ENCODE peak calls at places on chromosomes 11 and 22, in four cellular contexts. M, P, O and B are unnamed samples.

GRCh38 chr11:128735935-128736610 is 42.2 kb downstream of the FLI1 start:
- DNase-seq in P (no peak), O (no peak), M (no peak), B (no peak)

GRCh38 chr11:111793863-111794262 is 27.7 kb upstream of the PPP2R1B start:
- DNase-seq in M (no peak), O (peak; percentile 47), P (no peak), B (no peak)

GRCh38 chr11:13114566-13115465 is 105.7 kb downstream of the RASSF10 start:
- DNase-seq in M (no peak), O (no peak), P (peak; percentile 45), B (peak; percentile 61)

GRCh38 chr11:8336356-8337114 is 72.9 kb upstream of the LMO1 start:
- DNase-seq in P (no peak), M (no peak), O (no peak), B (no peak)

GRCh38 chr11:85540635-85541034 is 86.5 kb downstream of the DLG2 start:
- DNase-seq in O (no peak), M (no peak), P (no peak), B (no peak)

GRCh38 chr22:20186183-20186870 is 35.5 kb upstream of the CCDC188 start:
- DNase-seq in P (no peak), O (no peak), M (no peak), B (no peak)

GRCh38 chr22:22928666-22929380 is 41.2 kb downstream of the IGLL5 start:
- DNase-seq in P (no peak), M (no peak), O (peak; percentile 16), B (no peak)

GRCh38 chr11:74487875-74488274 is 5.6 kb downstream of the LIPT2 start:
- DNase-seq in P (no peak), O (no peak), M (no peak), B (no peak)

GRCh38 chr11:73205666-73206343 is 12.3 kb upstream of the P2RY2 start:
- DNase-seq in M (no peak), O (no peak), P (no peak), B (no peak)

GRCh38 chr22:32911526-32911925 is 110.0 kb downstream of the TIMP3 start:
- DNase-seq in P (no peak), M (no peak), O (no peak), B (no peak)

GRCh38 chr11:128867277-128867676 is at the start of gene KCNJ1:
- DNase-seq in P (no peak), M (no peak), O (no peak), B (no peak)

GRCh38 chr11:34380696-34381095 is 22.9 kb upstream of the ABTB2 start:
- DNase-seq in O (peak; percentile 53), P (peak; percentile 50), M (no peak), B (no peak)

GRCh38 chr22:21713428-21714058 is 22.1 kb downstream of the YPEL1 start:
- DNase-seq in O (no peak), P (no peak), M (no peak), B (no peak)
- H3K4me3 ChIP-seq in O (no peak overlapping the region), P (no peak overlapping the region), M (no peak overlapping the region), B (no peak overlapping the region)

GRCh38 chr11:45659818-45660160 is 5.6 kb downstream of the CHST1 start:
- DNase-seq in M (no peak), P (no peak), O (no peak), B (no peak)
- H3K27ac ChIP-seq in M (no peak overlapping the region), P (no peak overlapping the region), O (no peak overlapping the region), B (no peak overlapping the region)

GRCh38 chr11:118364956-118365615 is 5.7 kb downstream of the UBE4A start:
- DNase-seq in O (no peak), P (no peak), M (no peak), B (no peak)

GRCh38 chr11:118358071-118358470 is 1.3 kb upstream of the UBE4A start:
- DNase-seq in O (no peak), P (no peak), M (no peak), B (no peak)

DNA sequence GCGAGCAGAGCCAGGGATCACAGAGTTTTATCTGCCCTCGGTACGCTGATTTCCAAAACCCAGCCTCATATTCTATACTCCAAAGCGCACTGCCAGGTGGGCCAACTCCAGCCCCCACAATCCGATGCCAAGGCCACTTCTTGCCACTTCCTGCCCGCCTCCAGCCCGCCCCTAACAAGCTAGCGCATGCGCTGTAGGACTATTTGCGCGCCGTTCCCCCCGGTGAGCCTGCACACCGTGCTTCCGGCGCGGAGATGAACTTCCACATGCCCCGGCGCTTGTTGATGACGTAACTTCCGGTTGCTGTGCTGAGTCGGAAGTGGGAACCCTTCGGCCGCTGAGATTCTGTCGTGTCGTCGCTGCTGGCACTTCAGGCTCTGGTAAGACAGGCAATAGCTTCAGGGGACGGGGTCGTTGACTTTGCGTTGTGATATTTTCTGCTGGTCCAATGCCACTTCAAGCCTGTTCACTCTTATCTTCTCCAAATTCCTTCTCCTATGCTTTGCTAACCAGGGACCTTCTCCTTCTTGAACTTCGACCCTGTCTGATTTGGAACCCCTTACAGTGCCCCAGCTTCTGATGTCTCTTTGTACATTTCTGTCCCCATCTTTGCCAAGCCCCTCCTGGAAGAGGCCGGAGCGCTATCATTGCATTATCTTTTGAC is at the start of gene UBE4A:
- DNase-seq in M (peak; percentile 95), P (peak; percentile 57), O (peak; percentile 93), B (peak; percentile 91)
- TF ChIP-seq POLR2A in M (peak; percentile 38), P (peak; percentile 66), O (peak; percentile 80), B (peak; percentile 17)

GRCh38 chr22:39469326-39469680 is 12.5 kb downstream of the MGAT3 start:
- DNase-seq in M (no peak), O (no peak), P (no peak), B (no peak)
- H3K4me3 ChIP-seq in M (no peak overlapping the region), O (no peak overlapping the region), P (no peak overlapping the region), B (no peak overlapping the region)

GRCh38 chr11:66929753-66930152 is 28.4 kb downstream of the PC start:
- DNase-seq in O (no peak), M (no peak), P (no peak), B (no peak)
- H3K27ac ChIP-seq in O (no peak overlapping the region), M (no peak overlapping the region), P (no peak overlapping the region), B (no peak overlapping the region)